ENCODE peak calls at places on chromosomes 2 and 18, in ten cellular contexts. U, Z, L, H, R, D, G, A, O and X are unnamed samples.

GRCh38 chr2:190635781-190636180 is 13.1 kb upstream of the NAB1 start:
- DNase-seq in U (no peak), Z (no peak), L (no peak), H (no peak), R (no peak), D (no peak), G (no peak), A (no peak), O (no peak), X (no peak)

GRCh38 chr2:11405599-11406491 is 60.1 kb downstream of the E2F6 start:
- DNase-seq in U (no peak), Z (no peak), L (no peak), H (no peak), R (no peak), D (no peak), G (no peak), A (no peak), O (no peak), X (no peak)

GRCh38 chr18:47931707-47932103 is 1.2 kb upstream of the SMAD2 start:
- DNase-seq in U (no peak), Z (no peak), L (no peak), H (no peak), R (peak; percentile 14), D (no peak), G (no peak), A (no peak), O (no peak), X (no peak)

GRCh38 chr2:36270758-36271157 is 84.8 kb upstream of the CRIM1 start:
- DNase-seq in U (no peak), Z (no peak), L (no peak), H (no peak), R (no peak), D (no peak), G (no peak), A (peak; percentile 84), O (peak; percentile 83), X (no peak)

GRCh38 chr2:119249311-119249710 is 25.7 kb downstream of the STEAP3 start:
- DNase-seq in U (no peak), Z (no peak), L (no peak), H (no peak), R (no peak), D (no peak), G (no peak), A (no peak), O (peak; percentile 38), X (no peak)

GRCh38 chr2:95076705-95077520 is 44.7 kb downstream of the MRPS5 start:
- DNase-seq in U (peak; percentile 46), Z (peak; percentile 86), L (peak; percentile 62), H (peak; percentile 79), R (peak; percentile 46), D (peak; percentile 93), G (no peak), A (peak; percentile 74), O (peak; percentile 96), X (peak; percentile 87)

GRCh38 chr18:23003289-23003688 is 70.2 kb downstream of the RBBP8 start:
- DNase-seq in U (no peak), Z (no peak), L (no peak), H (no peak), R (no peak), D (no peak), G (no peak), A (no peak), O (no peak), X (no peak)

GRCh38 chr2:43117521-43118143 is 108.8 kb downstream of the ZFP36L2 start:
- DNase-seq in U (no peak), Z (no peak), L (no peak), H (no peak), R (no peak), D (no peak), G (no peak), A (no peak), O (no peak), X (no peak)

DNA sequence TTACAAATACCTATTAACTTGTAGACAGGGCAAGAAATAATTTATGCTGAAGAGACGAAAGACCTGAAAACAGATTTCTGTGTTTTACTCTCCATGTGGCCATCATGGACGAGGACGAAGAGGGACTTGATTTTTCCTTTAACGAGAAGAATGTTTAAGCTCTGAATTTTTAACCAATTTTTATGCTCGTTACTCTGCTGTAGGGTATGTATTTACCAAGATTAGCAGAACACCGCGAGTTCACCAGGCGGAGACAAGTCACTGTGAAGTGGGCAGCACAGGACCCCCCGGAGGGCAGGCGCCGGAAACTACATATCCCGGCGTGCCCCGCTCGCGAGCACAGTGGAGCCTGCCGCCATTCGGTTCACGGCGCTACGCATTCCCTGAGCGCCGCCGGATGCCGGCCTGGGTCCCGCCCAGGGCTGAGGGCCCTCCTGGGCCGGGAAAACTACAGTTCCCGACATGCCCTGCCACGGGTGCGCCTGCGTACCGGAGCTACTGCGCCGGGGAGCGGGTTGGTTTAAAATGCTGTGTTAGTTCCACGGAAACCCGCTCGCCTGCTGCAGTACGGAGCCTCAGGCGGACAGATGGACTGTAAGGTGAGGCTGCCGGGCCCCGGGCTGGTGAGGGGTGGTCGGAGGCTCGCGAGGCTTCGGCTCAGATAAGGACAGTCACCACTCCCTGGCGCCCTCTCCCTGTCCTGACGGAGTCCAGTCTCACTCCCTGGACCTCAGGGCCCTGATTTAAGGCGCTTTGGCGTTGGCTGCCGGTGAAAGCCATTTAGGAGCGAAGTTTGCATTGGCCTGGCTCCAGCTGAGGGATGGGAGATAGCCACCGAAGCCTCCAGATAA is at the start of gene CCDC150:
- DNase-seq in U (peak; percentile 65), Z (peak; percentile 98), L (peak; percentile 93), H (peak; percentile 93), R (peak; percentile 93), D (peak; percentile 97), G (peak; percentile 76), A (peak; percentile 98), O (peak; percentile 98), X (peak; percentile 93)
- TF ChIP-seq CTCF in U (no peak), Z (no peak), L (peak; percentile 41), H (peak; percentile 25), R (peak; percentile 28), D (peak; percentile 47), G (peak; percentile 24), A (peak; percentile 13), O (peak; percentile 48), X (no peak)

GRCh38 chr2:20600756-20601325 is 50.1 kb downstream of the HS1BP3 start:
- DNase-seq in U (no peak), Z (no peak), L (no peak), H (no peak), R (no peak), D (peak; percentile 44), G (no peak), A (no peak), O (no peak), X (no peak)
- TF ChIP-seq CTCF in U (no peak), Z (no peak), L (peak; percentile 66), H (peak; percentile 66), R (peak; percentile 47), D (peak; percentile 46), G (peak; percentile 54), A (peak; percentile 54), O (peak; percentile 76), X (peak; percentile 36)

GRCh38 chr2:218642786-218643185 is 16.6 kb downstream of the ZNF142 start:
- DNase-seq in U (no peak), Z (no peak), L (no peak), H (no peak), R (no peak), D (no peak), G (no peak), A (no peak), O (no peak), X (no peak)

GRCh38 chr2:218642121-218642656 is 17.2 kb downstream of the ZNF142 start:
- DNase-seq in U (no peak), Z (no peak), L (no peak), H (no peak), R (no peak), D (no peak), G (no peak), A (no peak), O (no peak), X (no peak)

GRCh38 chr2:218643751-218644310 is 15.6 kb downstream of the ZNF142 start:
- DNase-seq in U (no peak), Z (no peak), L (no peak), H (no peak), R (no peak), D (peak; percentile 29), G (no peak), A (no peak), O (no peak), X (no peak)

GRCh38 chr2:218645126-218645525 is 14.3 kb downstream of the ZNF142 start:
- DNase-seq in U (no peak), Z (no peak), L (no peak), H (no peak), R (no peak), D (peak; percentile 93), G (no peak), A (no peak), O (no peak), X (no peak)

GRCh38 chr2:218644721-218645120 is 14.7 kb downstream of the ZNF142 start:
- DNase-seq in U (no peak), Z (no peak), L (no peak), H (no peak), R (no peak), D (no peak), G (no peak), A (no peak), O (no peak), X (no peak)
- TF ChIP-seq CTCF in U (no peak), Z (no peak), L (no peak), H (no peak), R (no peak), D (peak; percentile 10), G (no peak), A (no peak), O (no peak), X (no peak)

GRCh38 chr2:124810132-124810531 is 785.0 kb downstream of the CNTNAP5 start:
- DNase-seq in U (no peak), Z (no peak), L (peak; percentile 14), H (no peak), R (peak; percentile 23), D (peak; percentile 32), G (no peak), A (peak; percentile 6), O (peak; percentile 77), X (peak; percentile 22)
- TF ChIP-seq CTCF in U (no peak), Z (no peak), L (peak; percentile 58), H (no peak), R (peak; percentile 43), D (peak; percentile 53), G (peak; percentile 17), A (no peak), O (peak; percentile 75), X (peak; percentile 27)

DNA sequence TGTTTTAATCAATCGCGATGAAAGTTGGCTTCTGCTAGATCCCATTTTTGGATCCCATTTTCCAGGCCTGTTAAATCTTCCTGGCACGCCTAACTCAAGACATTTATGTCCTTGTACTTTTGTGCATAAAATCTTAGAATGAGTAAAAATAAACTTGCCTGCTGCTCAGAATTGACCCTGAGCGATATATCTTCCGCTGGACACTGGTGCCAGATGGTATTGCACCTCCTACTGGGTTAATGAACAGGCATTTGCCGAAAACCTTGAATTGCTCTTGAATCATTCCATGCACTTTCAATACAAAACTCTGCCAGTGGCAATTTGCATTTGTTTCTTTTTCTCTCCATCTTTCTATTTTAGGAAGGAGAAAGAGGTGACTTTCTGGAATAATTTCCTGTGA is 60.1 kb upstream of the MGAT5 start:
- DNase-seq in U (no peak), Z (no peak), L (no peak), H (no peak), R (no peak), D (no peak), G (no peak), A (no peak), O (no peak), X (no peak)
- TF ChIP-seq CTCF in U (no peak), Z (no peak), L (no peak), H (no peak), R (no peak), D (no peak), G (no peak), A (no peak), O (no peak), X (no peak)

GRCh38 chr2:214310319-214310718 is 100.5 kb upstream of the VWC2L start:
- DNase-seq in U (no peak), Z (no peak), L (no peak), H (no peak), R (no peak), D (peak; percentile 33), G (no peak), A (peak; percentile 23), O (peak; percentile 63), X (no peak)
- TF ChIP-seq CTCF in U (no peak), Z (no peak), L (peak; percentile 25), H (no peak), R (no peak), D (peak; percentile 54), G (peak; percentile 30), A (peak; percentile 47), O (peak; percentile 62), X (no peak)